ENCODE peak calls at places on chromosomes 16 and 17, in four cellular contexts. One of them, this sample, is unnamed.

GRCh38 chr17:50564916-50565315 is 4.4 kb downstream of the CACNA1G start:
- DNase-seq in GM19239: no peak
- DNase-seq in stimulated activated CD8-positive, alpha-beta memory T cell treated with anti-CD3 and anti-CD28 coated beads, Interleukin-15, amount 100 ng/mL, for 24 hours: no peak
- DNase-seq in stimulated activated CD4-positive, alpha-beta T cell treated with anti-CD3 and anti-CD28 coated beads, TNF-alpha, amount 100 ng/mL, for 1 hour: no peak
- DNase-seq in this sample: no peak

GRCh38 chr17:59400858-59401257 is 69.4 kb downstream of the YPEL2 start:
- DNase-seq in stimulated activated CD4-positive, alpha-beta T cell treated with anti-CD3 and anti-CD28 coated beads, TNF-alpha, amount 100 ng/mL, for 1 hour: no peak
- DNase-seq in GM19239: no peak
- DNase-seq in stimulated activated CD8-positive, alpha-beta memory T cell treated with anti-CD3 and anti-CD28 coated beads, Interleukin-15, amount 100 ng/mL, for 24 hours: no peak
- DNase-seq in this sample: no peak

GRCh38 chr16:77057161-77057736 is 133.7 kb upstream of the MON1B start:
- DNase-seq in GM19239: no peak
- DNase-seq in stimulated activated CD4-positive, alpha-beta T cell treated with anti-CD3 and anti-CD28 coated beads, TNF-alpha, amount 100 ng/mL, for 1 hour: no peak
- DNase-seq in stimulated activated CD8-positive, alpha-beta memory T cell treated with anti-CD3 and anti-CD28 coated beads, Interleukin-15, amount 100 ng/mL, for 24 hours: no peak
- DNase-seq in this sample: no peak

GRCh38 chr17:29180051-29180787 is at the start of gene MYO18A:
- DNase-seq in GM19239: peak; percentile 98
- DNase-seq in stimulated activated CD8-positive, alpha-beta memory T cell treated with anti-CD3 and anti-CD28 coated beads, Interleukin-15, amount 100 ng/mL, for 24 hours: peak; percentile 59
- DNase-seq in stimulated activated CD4-positive, alpha-beta T cell treated with anti-CD3 and anti-CD28 coated beads, TNF-alpha, amount 100 ng/mL, for 1 hour: peak; percentile 58
- DNase-seq in this sample: peak; percentile 80

GRCh38 chr17:42153919-42154491 is 784 bp downstream of the RAB5C start:
- DNase-seq in stimulated activated CD8-positive, alpha-beta memory T cell treated with anti-CD3 and anti-CD28 coated beads, Interleukin-15, amount 100 ng/mL, for 24 hours: no peak
- DNase-seq in stimulated activated CD4-positive, alpha-beta T cell treated with anti-CD3 and anti-CD28 coated beads, TNF-alpha, amount 100 ng/mL, for 1 hour: no peak
- DNase-seq in GM19239: no peak
- DNase-seq in this sample: no peak

GRCh38 chr17:45368661-45369060 is 51.8 kb upstream of the MAP3K14 start:
- DNase-seq in stimulated activated CD4-positive, alpha-beta T cell treated with anti-CD3 and anti-CD28 coated beads, TNF-alpha, amount 100 ng/mL, for 1 hour: no peak
- DNase-seq in GM19239: no peak
- DNase-seq in stimulated activated CD8-positive, alpha-beta memory T cell treated with anti-CD3 and anti-CD28 coated beads, Interleukin-15, amount 100 ng/mL, for 24 hours: no peak
- DNase-seq in this sample: no peak

GRCh38 chr17:12911241-12911640 is 106.6 kb downstream of the ELAC2 start:
- DNase-seq in GM19239: no peak
- DNase-seq in stimulated activated CD8-positive, alpha-beta memory T cell treated with anti-CD3 and anti-CD28 coated beads, Interleukin-15, amount 100 ng/mL, for 24 hours: no peak
- DNase-seq in stimulated activated CD4-positive, alpha-beta T cell treated with anti-CD3 and anti-CD28 coated beads, TNF-alpha, amount 100 ng/mL, for 1 hour: no peak
- DNase-seq in this sample: no peak

GRCh38 chr16:83990492-83990891 is 22.4 kb downstream of the NECAB2 start:
- DNase-seq in GM19239: no peak
- DNase-seq in stimulated activated CD8-positive, alpha-beta memory T cell treated with anti-CD3 and anti-CD28 coated beads, Interleukin-15, amount 100 ng/mL, for 24 hours: no peak
- DNase-seq in stimulated activated CD4-positive, alpha-beta T cell treated with anti-CD3 and anti-CD28 coated beads, TNF-alpha, amount 100 ng/mL, for 1 hour: no peak
- DNase-seq in this sample: no peak

GRCh38 chr16:19143241-19143640 is 24.8 kb upstream of the SYT17 start:
- DNase-seq in stimulated activated CD4-positive, alpha-beta T cell treated with anti-CD3 and anti-CD28 coated beads, TNF-alpha, amount 100 ng/mL, for 1 hour: no peak
- DNase-seq in stimulated activated CD8-positive, alpha-beta memory T cell treated with anti-CD3 and anti-CD28 coated beads, Interleukin-15, amount 100 ng/mL, for 24 hours: no peak
- DNase-seq in GM19239: no peak
- DNase-seq in this sample: no peak

GRCh38 chr16:67475051-67475450 is 5.9 kb downstream of the ATP6V0D1 start:
- DNase-seq in stimulated activated CD8-positive, alpha-beta memory T cell treated with anti-CD3 and anti-CD28 coated beads, Interleukin-15, amount 100 ng/mL, for 24 hours: no peak
- DNase-seq in stimulated activated CD4-positive, alpha-beta T cell treated with anti-CD3 and anti-CD28 coated beads, TNF-alpha, amount 100 ng/mL, for 1 hour: no peak
- DNase-seq in GM19239: no peak
- DNase-seq in this sample: no peak

GRCh38 chr16:86846136-86846535 is 267.8 kb downstream of the FOXL1 start:
- DNase-seq in stimulated activated CD8-positive, alpha-beta memory T cell treated with anti-CD3 and anti-CD28 coated beads, Interleukin-15, amount 100 ng/mL, for 24 hours: no peak
- DNase-seq in stimulated activated CD4-positive, alpha-beta T cell treated with anti-CD3 and anti-CD28 coated beads, TNF-alpha, amount 100 ng/mL, for 1 hour: no peak
- DNase-seq in GM19239: no peak
- DNase-seq in this sample: no peak

GRCh38 chr17:64178011-64178825 is 48.3 kb upstream of the ERN1 start:
- DNase-seq in stimulated activated CD8-positive, alpha-beta memory T cell treated with anti-CD3 and anti-CD28 coated beads, Interleukin-15, amount 100 ng/mL, for 24 hours: no peak
- DNase-seq in stimulated activated CD4-positive, alpha-beta T cell treated with anti-CD3 and anti-CD28 coated beads, TNF-alpha, amount 100 ng/mL, for 1 hour: no peak
- DNase-seq in GM19239: no peak
- DNase-seq in this sample: no peak

GRCh38 chr17:82587234-82588086 is 60.8 kb downstream of the WDR45B start:
- DNase-seq in stimulated activated CD8-positive, alpha-beta memory T cell treated with anti-CD3 and anti-CD28 coated beads, Interleukin-15, amount 100 ng/mL, for 24 hours: no peak
- DNase-seq in stimulated activated CD4-positive, alpha-beta T cell treated with anti-CD3 and anti-CD28 coated beads, TNF-alpha, amount 100 ng/mL, for 1 hour: no peak
- DNase-seq in GM19239: no peak
- DNase-seq in this sample: no peak

GRCh38 chr17:80260791-80261158 is at the start of gene RNF213:
- DNase-seq in stimulated activated CD4-positive, alpha-beta T cell treated with anti-CD3 and anti-CD28 coated beads, TNF-alpha, amount 100 ng/mL, for 1 hour: no peak
- DNase-seq in GM19239: peak; percentile 68
- DNase-seq in stimulated activated CD8-positive, alpha-beta memory T cell treated with anti-CD3 and anti-CD28 coated beads, Interleukin-15, amount 100 ng/mL, for 24 hours: no peak
- DNase-seq in this sample: peak; percentile 40

GRCh38 chr17:57889892-57890856 is 40.3 kb upstream of the MRPS23 start:
- DNase-seq in GM19239: no peak
- DNase-seq in stimulated activated CD8-positive, alpha-beta memory T cell treated with anti-CD3 and anti-CD28 coated beads, Interleukin-15, amount 100 ng/mL, for 24 hours: no peak
- DNase-seq in stimulated activated CD4-positive, alpha-beta T cell treated with anti-CD3 and anti-CD28 coated beads, TNF-alpha, amount 100 ng/mL, for 1 hour: no peak
- DNase-seq in this sample: no peak

GRCh38 chr16:5722220-5722619 is 624.6 kb upstream of the EEF2KMT start:
- DNase-seq in stimulated activated CD4-positive, alpha-beta T cell treated with anti-CD3 and anti-CD28 coated beads, TNF-alpha, amount 100 ng/mL, for 1 hour: no peak
- DNase-seq in GM19239: no peak
- DNase-seq in stimulated activated CD8-positive, alpha-beta memory T cell treated with anti-CD3 and anti-CD28 coated beads, Interleukin-15, amount 100 ng/mL, for 24 hours: no peak
- DNase-seq in this sample: no peak

GRCh38 chr16:68517606-68518161 is 21.4 kb upstream of the ZFP90 start:
- DNase-seq in stimulated activated CD8-positive, alpha-beta memory T cell treated with anti-CD3 and anti-CD28 coated beads, Interleukin-15, amount 100 ng/mL, for 24 hours: no peak
- DNase-seq in stimulated activated CD4-positive, alpha-beta T cell treated with anti-CD3 and anti-CD28 coated beads, TNF-alpha, amount 100 ng/mL, for 1 hour: no peak
- DNase-seq in GM19239: no peak
- DNase-seq in this sample: no peak

GRCh38 chr16:1538804-1539520 is 5.5 kb downstream of the TMEM204 start:
- DNase-seq in GM19239: no peak
- DNase-seq in stimulated activated CD8-positive, alpha-beta memory T cell treated with anti-CD3 and anti-CD28 coated beads, Interleukin-15, amount 100 ng/mL, for 24 hours: no peak
- DNase-seq in stimulated activated CD4-positive, alpha-beta T cell treated with anti-CD3 and anti-CD28 coated beads, TNF-alpha, amount 100 ng/mL, for 1 hour: no peak
- DNase-seq in this sample: no peak

GRCh38 chr16:28321700-28322411 is 29.5 kb downstream of the SBK1 start:
- DNase-seq in stimulated activated CD8-positive, alpha-beta memory T cell treated with anti-CD3 and anti-CD28 coated beads, Interleukin-15, amount 100 ng/mL, for 24 hours: no peak
- DNase-seq in stimulated activated CD4-positive, alpha-beta T cell treated with anti-CD3 and anti-CD28 coated beads, TNF-alpha, amount 100 ng/mL, for 1 hour: no peak
- DNase-seq in GM19239: peak; percentile 77
- DNase-seq in this sample: peak; percentile 66

GRCh38 chr17:68346448-68346847 is 55.2 kb downstream of the ARSG start:
- DNase-seq in GM19239: peak; percentile 54
- DNase-seq in stimulated activated CD4-positive, alpha-beta T cell treated with anti-CD3 and anti-CD28 coated beads, TNF-alpha, amount 100 ng/mL, for 1 hour: peak; percentile 43
- DNase-seq in stimulated activated CD8-positive, alpha-beta memory T cell treated with anti-CD3 and anti-CD28 coated beads, Interleukin-15, amount 100 ng/mL, for 24 hours: peak; percentile 33
- DNase-seq in this sample: no peak

GRCh38 chr16:89924925-89925307 is 1.8 kb downstream of the TUBB3 start:
- DNase-seq in GM19239: no peak
- DNase-seq in stimulated activated CD8-positive, alpha-beta memory T cell treated with anti-CD3 and anti-CD28 coated beads, Interleukin-15, amount 100 ng/mL, for 24 hours: no peak
- DNase-seq in stimulated activated CD4-positive, alpha-beta T cell treated with anti-CD3 and anti-CD28 coated beads, TNF-alpha, amount 100 ng/mL, for 1 hour: no peak
- DNase-seq in this sample: no peak

GRCh38 chr16:10009691-10010090 is 172.5 kb downstream of the GRIN2A start:
- DNase-seq in GM19239: no peak
- DNase-seq in stimulated activated CD4-positive, alpha-beta T cell treated with anti-CD3 and anti-CD28 coated beads, TNF-alpha, amount 100 ng/mL, for 1 hour: no peak
- DNase-seq in stimulated activated CD8-positive, alpha-beta memory T cell treated with anti-CD3 and anti-CD28 coated beads, Interleukin-15, amount 100 ng/mL, for 24 hours: no peak
- DNase-seq in this sample: no peak

GRCh38 chr16:81850197-81850944 is 71.3 kb downstream of the PLCG2 start:
- DNase-seq in GM19239: no peak
- DNase-seq in stimulated activated CD4-positive, alpha-beta T cell treated with anti-CD3 and anti-CD28 coated beads, TNF-alpha, amount 100 ng/mL, for 1 hour: no peak
- DNase-seq in stimulated activated CD8-positive, alpha-beta memory T cell treated with anti-CD3 and anti-CD28 coated beads, Interleukin-15, amount 100 ng/mL, for 24 hours: no peak
- DNase-seq in this sample: no peak

GRCh38 chr17:17782425-17783120 is 54.2 kb downstream of the SREBF1 start:
- DNase-seq in stimulated activated CD4-positive, alpha-beta T cell treated with anti-CD3 and anti-CD28 coated beads, TNF-alpha, amount 100 ng/mL, for 1 hour: no peak
- DNase-seq in stimulated activated CD8-positive, alpha-beta memory T cell treated with anti-CD3 and anti-CD28 coated beads, Interleukin-15, amount 100 ng/mL, for 24 hours: no peak
- DNase-seq in GM19239: no peak
- DNase-seq in this sample: peak; percentile 28

GRCh38 chr16:14378131-14378551 is 251.9 kb downstream of the PARN start:
- DNase-seq in stimulated activated CD8-positive, alpha-beta memory T cell treated with anti-CD3 and anti-CD28 coated beads, Interleukin-15, amount 100 ng/mL, for 24 hours: no peak
- DNase-seq in stimulated activated CD4-positive, alpha-beta T cell treated with anti-CD3 and anti-CD28 coated beads, TNF-alpha, amount 100 ng/mL, for 1 hour: no peak
- DNase-seq in GM19239: no peak
- DNase-seq in this sample: no peak

GRCh38 chr17:69773081-69773480 is 301.9 kb upstream of the KCNJ16 start:
- DNase-seq in GM19239: no peak
- DNase-seq in stimulated activated CD8-positive, alpha-beta memory T cell treated with anti-CD3 and anti-CD28 coated beads, Interleukin-15, amount 100 ng/mL, for 24 hours: no peak
- DNase-seq in stimulated activated CD4-positive, alpha-beta T cell treated with anti-CD3 and anti-CD28 coated beads, TNF-alpha, amount 100 ng/mL, for 1 hour: no peak
- DNase-seq in this sample: no peak

GRCh38 chr17:45730192-45730591 is 53.9 kb upstream of the CRHR1 start:
- DNase-seq in stimulated activated CD8-positive, alpha-beta memory T cell treated with anti-CD3 and anti-CD28 coated beads, Interleukin-15, amount 100 ng/mL, for 24 hours: no peak
- DNase-seq in stimulated activated CD4-positive, alpha-beta T cell treated with anti-CD3 and anti-CD28 coated beads, TNF-alpha, amount 100 ng/mL, for 1 hour: no peak
- DNase-seq in GM19239: no peak
- DNase-seq in this sample: no peak

GRCh38 chr17:72338304-72338703 is 217.5 kb downstream of the SOX9 start:
- DNase-seq in GM19239: no peak
- DNase-seq in stimulated activated CD4-positive, alpha-beta T cell treated with anti-CD3 and anti-CD28 coated beads, TNF-alpha, amount 100 ng/mL, for 1 hour: no peak
- DNase-seq in stimulated activated CD8-positive, alpha-beta memory T cell treated with anti-CD3 and anti-CD28 coated beads, Interleukin-15, amount 100 ng/mL, for 24 hours: no peak
- DNase-seq in this sample: no peak

GRCh38 chr17:57938061-57938502 is 17.1 kb downstream of the CUEDC1 start:
- DNase-seq in GM19239: no peak
- DNase-seq in stimulated activated CD8-positive, alpha-beta memory T cell treated with anti-CD3 and anti-CD28 coated beads, Interleukin-15, amount 100 ng/mL, for 24 hours: no peak
- DNase-seq in stimulated activated CD4-positive, alpha-beta T cell treated with anti-CD3 and anti-CD28 coated beads, TNF-alpha, amount 100 ng/mL, for 1 hour: no peak
- DNase-seq in this sample: no peak

GRCh38 chr17:36850794-36851193 is 86.5 kb upstream of the LHX1 start:
- DNase-seq in stimulated activated CD8-positive, alpha-beta memory T cell treated with anti-CD3 and anti-CD28 coated beads, Interleukin-15, amount 100 ng/mL, for 24 hours: no peak
- DNase-seq in stimulated activated CD4-positive, alpha-beta T cell treated with anti-CD3 and anti-CD28 coated beads, TNF-alpha, amount 100 ng/mL, for 1 hour: no peak
- DNase-seq in GM19239: no peak
- DNase-seq in this sample: no peak

GRCh38 chr16:27660507-27660906 is 110.6 kb downstream of the KATNIP start:
- DNase-seq in stimulated activated CD8-positive, alpha-beta memory T cell treated with anti-CD3 and anti-CD28 coated beads, Interleukin-15, amount 100 ng/mL, for 24 hours: no peak
- DNase-seq in GM19239: no peak
- DNase-seq in stimulated activated CD4-positive, alpha-beta T cell treated with anti-CD3 and anti-CD28 coated beads, TNF-alpha, amount 100 ng/mL, for 1 hour: no peak
- DNase-seq in this sample: no peak

GRCh38 chr17:17377071-17377487 is 73.9 kb downstream of the NT5M start:
- DNase-seq in stimulated activated CD8-positive, alpha-beta memory T cell treated with anti-CD3 and anti-CD28 coated beads, Interleukin-15, amount 100 ng/mL, for 24 hours: no peak
- DNase-seq in stimulated activated CD4-positive, alpha-beta T cell treated with anti-CD3 and anti-CD28 coated beads, TNF-alpha, amount 100 ng/mL, for 1 hour: no peak
- DNase-seq in GM19239: no peak
- DNase-seq in this sample: no peak